ENCODE peak calls at places on chromosomes 13 and 19, in six cellular contexts. T, M, F, U, K and O are unnamed samples.

GRCh38 chr13:25766576-25766975 is 285.2 kb downstream of the SHISA2 start:
- DNase-seq in T (no peak), M (peak; percentile 44), F (no peak), U (no peak), K (no peak), O (no peak)

GRCh38 chr13:29140277-29140676 is 320.1 kb downstream of the MTUS2 start:
- DNase-seq in T (peak; percentile 18), M (no peak), F (no peak), U (no peak), K (no peak), O (no peak)

GRCh38 chr19:51721905-51722304 is 1.9 kb downstream of the HAS1 start:
- DNase-seq in T (no peak), M (no peak), F (no peak), U (no peak), K (no peak), O (no peak)

GRCh38 chr13:51324714-51325440 is 14.6 kb upstream of the SERPINE3 start:
- DNase-seq in T (no peak), M (no peak), F (no peak), U (no peak), K (no peak), O (no peak)

GRCh38 chr19:58007285-58007684 is 4.7 kb upstream of the ZNF606 start:
- DNase-seq in T (no peak), M (no peak), F (no peak), U (no peak), K (no peak), O (no peak)

GRCh38 chr13:91357613-91358383 is 10.3 kb downstream of the MIR17HG start:
- DNase-seq in T (no peak), M (no peak), F (no peak), U (no peak), K (no peak), O (no peak)

GRCh38 chr19:3132971-3133792 is 2.7 kb upstream of the GNA15 start:
- DNase-seq in T (no peak), M (no peak), F (peak; percentile 66), U (no peak), K (peak; percentile 54), O (no peak)

GRCh38 chr19:30895946-30896345 is 453.3 kb downstream of the TSHZ3 start:
- DNase-seq in T (no peak), M (no peak), F (no peak), U (no peak), K (no peak), O (no peak)

GRCh38 chr19:50969413-50969760 is at the start of gene KLK6:
- DNase-seq in T (no peak), M (no peak), F (no peak), U (no peak), K (no peak), O (no peak)

GRCh38 chr13:99982021-99982740 is 597 bp downstream of the ZIC2 start:
- DNase-seq in T (no peak), M (peak; percentile 64), F (no peak), U (peak; percentile 52), K (no peak), O (no peak)

GRCh38 chr19:1355258-1355973 is 28.3 kb upstream of the NDUFS7 start:
- DNase-seq in T (no peak), M (no peak), F (no peak), U (no peak), K (no peak), O (no peak)

GRCh38 chr13:21006141-21007005 is 55.0 kb downstream of the LATS2 start:
- DNase-seq in T (no peak), M (no peak), F (peak; percentile 43), U (peak; percentile 15), K (no peak), O (no peak)

GRCh38 chr13:46405457-46405856 is 18.4 kb upstream of the RUBCNL start:
- DNase-seq in T (no peak), M (no peak), F (no peak), U (no peak), K (no peak), O (no peak)

GRCh38 chr13:112741185-112741755 is 51.4 kb downstream of the ATP11A start:
- DNase-seq in T (no peak), M (no peak), F (no peak), U (no peak), K (no peak), O (no peak)

GRCh38 chr13:43787518-43787891 is 733 bp upstream of the ENOX1 start:
- DNase-seq in T (no peak), M (no peak), F (no peak), U (no peak), K (no peak), O (no peak)

GRCh38 chr19:53977991-53978731 is 13.3 kb upstream of the CACNG6 start:
- DNase-seq in T (peak; percentile 50), M (no peak), F (no peak), U (peak; percentile 64), K (peak; percentile 91), O (peak; percentile 97)

GRCh38 chr19:17946965-17947784 is 14.4 kb downstream of the CCDC124 start:
- DNase-seq in T (no peak), M (no peak), F (no peak), U (no peak), K (no peak), O (no peak)

GRCh38 chr13:39665763-39666162 is 10.3 kb downstream of the COG6 start:
- DNase-seq in T (no peak), M (no peak), F (no peak), U (no peak), K (no peak), O (no peak)

GRCh38 chr13:56299650-56300049 is 841.1 kb upstream of the PRR20A start:
- DNase-seq in T (no peak), M (no peak), F (no peak), U (no peak), K (no peak), O (no peak)

GRCh38 chr19:3725640-3726310 is 17.6 kb downstream of the TJP3 start:
- DNase-seq in T (no peak), M (no peak), F (no peak), U (no peak), K (no peak), O (no peak)

GRCh38 chr13:111893607-111894443 is 173.1 kb upstream of the SOX1 start:
- DNase-seq in T (no peak), M (peak; percentile 65), F (peak; percentile 52), U (no peak), K (no peak), O (no peak)

GRCh38 chr13:39597828-39598227 is 5.2 kb downstream of the LHFPL6 start:
- DNase-seq in T (no peak), M (no peak), F (no peak), U (no peak), K (peak; percentile 42), O (no peak)

GRCh38 chr19:36060430-36060829 is 5.7 kb downstream of the WDR62 start:
- DNase-seq in T (peak; percentile 46), M (no peak), F (no peak), U (no peak), K (peak; percentile 58), O (no peak)

GRCh38 chr13:75366380-75367280 is 115.3 kb downstream of the TBC1D4 start:
- DNase-seq in T (no peak), M (no peak), F (no peak), U (no peak), K (no peak), O (no peak)
- H3K4me3 ChIP-seq in T (peak overlapping the region; percentile 50), M (no peak overlapping the region), F (no peak overlapping the region), U (no peak overlapping the region), K (no peak overlapping the region), O (no peak overlapping the region)

GRCh38 chr13:73913043-73913740 is 221.0 kb downstream of the KLF12 start:
- DNase-seq in T (no peak), M (no peak), F (no peak), U (no peak), K (peak; percentile 68), O (no peak)
- H3K4me3 ChIP-seq in T (no peak overlapping the region), M (no peak overlapping the region), F (no peak overlapping the region), U (no peak overlapping the region), K (no peak overlapping the region), O (no peak overlapping the region)

GRCh38 chr13:109273326-109273751 is 513.0 kb downstream of the IRS2 start:
- DNase-seq in T (no peak), M (no peak), F (no peak), U (no peak), K (peak; percentile 20), O (no peak)

GRCh38 chr13:109272595-109273325 is 513.6 kb downstream of the IRS2 start:
- DNase-seq in T (no peak), M (no peak), F (no peak), U (no peak), K (peak; percentile 29), O (no peak)

GRCh38 chr13:109275390-109275789 is 511.0 kb downstream of the IRS2 start:
- DNase-seq in T (no peak), M (no peak), F (no peak), U (no peak), K (no peak), O (no peak)

GRCh38 chr13:109275848-109276247 is 510.5 kb downstream of the IRS2 start:
- DNase-seq in T (no peak), M (no peak), F (no peak), U (no peak), K (no peak), O (no peak)

DNA sequence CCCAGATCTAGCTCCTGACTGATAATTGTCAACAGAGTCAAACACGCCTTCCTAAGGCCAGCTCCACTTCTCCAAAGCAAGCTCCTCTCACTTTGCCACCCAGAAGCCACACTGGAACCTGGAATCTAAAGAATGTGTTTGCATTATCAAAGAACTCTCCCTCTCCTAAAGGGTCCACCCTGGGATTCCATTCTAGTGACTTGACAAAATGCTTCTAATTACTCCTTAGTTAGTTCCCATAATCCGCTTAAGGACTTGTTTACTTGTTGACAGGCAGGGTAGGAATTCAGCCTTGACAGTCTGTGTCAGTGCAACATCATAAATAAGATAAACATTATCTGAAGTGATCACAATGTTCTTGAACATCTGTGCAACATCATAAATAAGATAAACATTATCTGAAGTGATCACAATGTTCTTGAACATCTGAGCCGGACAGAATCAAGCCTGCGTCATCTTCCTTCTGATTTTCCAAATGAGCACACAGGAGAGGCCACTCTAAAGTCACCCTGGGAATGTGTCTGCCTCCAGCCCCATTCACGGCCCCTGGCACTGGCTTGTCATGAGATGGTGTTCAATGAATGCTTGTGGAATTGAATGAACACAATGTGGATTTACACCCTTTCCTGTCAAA is 512.1 kb downstream of the IRS2 start:
- DNase-seq in T (no peak), M (no peak), F (no peak), U (no peak), K (peak; percentile 88), O (no peak)
- H3K4me3 ChIP-seq in T (no peak overlapping the region), M (no peak overlapping the region), F (no peak overlapping the region), U (no peak overlapping the region), K (no peak overlapping the region), O (peak overlapping the region; percentile 16)

DNA sequence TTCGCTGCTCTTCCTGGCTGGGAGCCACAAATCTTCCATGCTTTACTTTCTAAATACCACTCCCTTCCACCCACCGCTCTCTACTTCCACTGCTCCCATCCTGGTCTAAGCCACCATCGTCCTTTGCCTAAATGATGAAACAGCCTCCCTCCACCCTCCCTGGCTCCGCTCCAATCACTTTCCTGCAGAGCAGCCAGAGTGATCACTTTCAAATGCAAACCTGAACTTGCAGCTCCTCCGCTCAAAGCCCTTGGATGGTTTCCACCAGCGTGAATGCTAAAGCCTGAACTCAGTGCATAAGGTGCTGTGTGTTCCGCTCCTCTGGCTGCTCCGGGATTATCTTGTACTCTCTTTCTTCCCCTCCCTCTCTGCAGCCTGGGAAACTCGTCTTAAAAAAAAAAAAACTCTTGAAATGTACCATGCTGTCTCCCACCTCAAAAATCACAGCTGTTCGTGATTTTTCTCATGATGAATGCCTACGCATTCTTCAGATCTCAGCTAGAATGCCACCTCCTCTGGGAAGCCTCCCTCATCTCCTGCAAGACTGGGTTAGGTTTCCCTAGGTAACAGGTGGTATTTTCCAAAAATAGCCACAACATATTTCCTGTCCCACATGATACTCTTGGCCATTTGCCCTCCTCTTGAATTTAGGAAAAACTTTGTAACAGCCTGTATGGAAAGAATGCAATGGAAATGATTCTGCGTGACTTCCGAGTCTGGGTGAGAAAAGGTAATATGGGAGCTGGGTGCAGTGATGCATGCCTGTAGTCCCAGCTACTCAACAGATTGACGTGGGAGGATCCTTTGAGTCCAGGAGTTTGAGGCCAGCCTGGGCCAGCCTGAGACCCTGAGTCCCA is 3.7 kb upstream of the SIN3B start:
- DNase-seq in T (peak; percentile 58), M (no peak), F (no peak), U (no peak), K (peak; percentile 50), O (no peak)
- H3K4me3 ChIP-seq in T (peak overlapping the region; percentile 58), M (peak overlapping the region; percentile 42), F (peak overlapping the region; percentile 46), U (no peak overlapping the region), K (peak overlapping the region; percentile 48), O (peak overlapping the region; percentile 54)